ENCODE peak calls at places on chromosomes 2 and 18, in eight cellular contexts. W, E, D, U, X, K, Y and L are unnamed samples.

GRCh38 chr2:84077504-84077903 is 381.6 kb downstream of the SUCLG1 start:
- DNase-seq in W (peak; percentile 2), E (peak; percentile 16), D (peak; percentile 1), U (no peak), X (peak; percentile 1), K (no peak), Y (no peak), L (no peak)

GRCh38 chr2:220664272-220665107 is 907.6 kb downstream of the EPHA4 start:
- DNase-seq in W (peak; percentile 81), E (no peak), D (peak; percentile 60), U (peak; percentile 14), X (peak; percentile 49), K (no peak), Y (no peak), L (no peak)

GRCh38 chr2:890214-890613 is 60.4 kb upstream of the SNTG2 start:
- DNase-seq in W (no peak), E (no peak), D (no peak), U (no peak), X (no peak), K (no peak), Y (no peak), L (no peak)

GRCh38 chr18:79874553-79875530 is 76.6 kb downstream of the SLC66A2 start:
- DNase-seq in W (no peak), E (no peak), D (no peak), U (no peak), X (no peak), K (no peak), Y (no peak), L (no peak)

GRCh38 chr18:9690418-9691178 is 17.5 kb upstream of the RAB31 start:
- DNase-seq in W (no peak), E (no peak), D (no peak), U (peak; percentile 86), X (no peak), K (no peak), Y (no peak), L (no peak)

GRCh38 chr2:98796775-98797544 is 66.0 kb upstream of the MGAT4A start:
- DNase-seq in W (peak; percentile 30), E (no peak), D (no peak), U (no peak), X (peak; percentile 31), K (no peak), Y (peak; percentile 32), L (no peak)

GRCh38 chr2:121293450-121294325 is 8.7 kb upstream of the TFCP2L1 start:
- DNase-seq in W (no peak), E (no peak), D (no peak), U (no peak), X (no peak), K (no peak), Y (no peak), L (no peak)

GRCh38 chr2:176092270-176093144 is at the start of gene HOXD13:
- DNase-seq in W (no peak), E (no peak), D (no peak), U (no peak), X (no peak), K (no peak), Y (no peak), L (no peak)

GRCh38 chr18:10060469-10060782 is 146.6 kb downstream of the VAPA start:
- DNase-seq in W (no peak), E (no peak), D (no peak), U (no peak), X (no peak), K (no peak), Y (no peak), L (no peak)

GRCh38 chr2:127091886-127092285 is 15.1 kb downstream of the BIN1 start:
- DNase-seq in W (no peak), E (no peak), D (no peak), U (no peak), X (no peak), K (no peak), Y (no peak), L (no peak)

DNA sequence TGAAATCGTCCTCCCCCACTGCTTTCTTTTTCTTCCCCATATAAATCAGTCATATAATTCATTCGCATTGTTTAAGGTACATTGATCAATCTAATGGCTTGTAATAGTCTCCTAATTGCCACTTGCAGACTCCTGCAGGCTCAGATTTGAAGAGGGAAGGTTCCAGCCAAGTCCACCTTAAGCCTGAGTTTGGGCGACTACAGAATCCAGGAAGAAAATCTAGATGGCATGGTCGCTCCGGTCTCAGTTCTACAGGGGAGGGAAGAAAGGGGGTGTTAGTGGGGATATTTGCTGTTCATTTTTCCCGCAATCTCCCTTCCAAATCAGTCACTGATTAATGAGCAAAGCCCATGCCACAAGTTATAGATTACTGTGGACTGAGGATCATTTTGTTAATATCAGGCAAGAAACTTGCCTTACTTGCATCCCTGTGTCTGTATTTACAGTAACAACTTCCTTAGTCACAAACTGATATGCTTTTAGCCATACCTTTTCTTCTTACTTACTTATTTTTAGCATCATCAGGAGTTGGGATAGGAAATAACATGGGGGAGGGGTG is 5.5 kb upstream of the SP9 start:
- DNase-seq in W (no peak), E (no peak), D (no peak), U (no peak), X (no peak), K (no peak), Y (no peak), L (no peak)
- H3K4me3 ChIP-seq in W (no peak overlapping the region), E (no peak overlapping the region), D (no peak overlapping the region), U (no peak overlapping the region), X (no peak overlapping the region), K (no peak overlapping the region), Y (no peak overlapping the region), L (no peak overlapping the region)

DNA sequence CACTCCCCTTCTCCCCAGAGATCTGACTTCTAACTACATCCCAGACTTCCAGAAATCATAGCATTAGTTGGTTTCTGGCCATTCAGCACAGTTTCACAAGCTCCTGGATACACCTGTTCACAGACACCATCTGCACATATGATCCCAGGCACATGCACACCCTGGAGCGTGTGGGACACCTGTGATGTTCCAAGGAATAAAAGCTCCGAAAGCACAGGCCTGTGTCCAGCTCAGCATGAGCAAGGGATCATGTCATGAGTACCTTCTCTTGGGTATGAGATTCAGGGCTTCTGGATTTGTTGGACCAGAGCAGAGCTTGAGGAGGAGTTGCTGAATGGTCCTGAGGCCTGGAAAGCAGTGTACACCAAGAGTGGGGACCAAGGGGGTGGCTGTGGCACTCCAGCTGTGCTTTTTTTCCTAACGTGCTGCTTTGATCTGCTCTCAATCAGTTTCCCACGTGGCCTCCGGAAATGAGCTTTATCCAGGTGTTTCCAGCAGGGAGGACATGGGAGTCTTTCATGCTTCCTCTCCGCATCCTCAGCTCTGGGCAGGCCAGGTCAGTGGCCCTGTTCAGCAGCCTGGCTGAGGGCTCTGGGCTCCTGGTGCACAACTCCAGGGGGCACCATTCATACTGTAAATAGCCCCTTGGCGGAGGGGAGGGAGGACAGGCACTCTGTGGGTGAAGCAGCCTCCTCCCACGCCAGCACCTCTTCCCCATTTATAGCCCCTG is 1.8 kb downstream of the DYSF start:
- DNase-seq in W (no peak), E (no peak), D (no peak), U (no peak), X (no peak), K (no peak), Y (no peak), L (no peak)
- TF ChIP-seq CTCF in W (no peak), E (no peak), D (no peak), U (no peak), X (no peak), K (no peak), Y (no peak), L (no peak)

GRCh38 chr2:172233947-172234715 is 131.4 kb upstream of the DLX2 start:
- DNase-seq in W (no peak), E (no peak), D (no peak), U (no peak), X (no peak), K (no peak), Y (no peak), L (no peak)
- H3K4me3 ChIP-seq in W (peak overlapping the region; percentile 35), E (no peak overlapping the region), D (no peak overlapping the region), U (no peak overlapping the region), X (peak overlapping the region; percentile 46), K (peak overlapping the region; percentile 70), Y (peak overlapping the region; percentile 53), L (no peak overlapping the region)

GRCh38 chr2:177235855-177236437 is 23.4 kb downstream of the HNRNPA3 start:
- DNase-seq in W (no peak), E (no peak), D (no peak), U (no peak), X (no peak), K (no peak), Y (no peak), L (no peak)
- TF ChIP-seq CTCF in W (no peak), E (no peak), D (no peak), U (no peak), X (no peak), K (no peak), Y (no peak), L (no peak)

GRCh38 chr2:207532676-207533075 is 2.9 kb downstream of the CREB1 start:
- DNase-seq in W (no peak), E (no peak), D (no peak), U (no peak), X (no peak), K (no peak), Y (no peak), L (no peak)
- H3K4me3 ChIP-seq in W (no peak overlapping the region), E (no peak overlapping the region), D (no peak overlapping the region), U (no peak overlapping the region), X (no peak overlapping the region), K (no peak overlapping the region), Y (no peak overlapping the region), L (no peak overlapping the region)

GRCh38 chr2:149329470-149330126 is 789 bp upstream of the LYPD6 start:
- DNase-seq in W (peak; percentile 48), E (peak; percentile 53), D (peak; percentile 26), U (peak; percentile 64), X (peak; percentile 21), K (no peak), Y (no peak), L (no peak)

GRCh38 chr2:149330127-149331022 is at the start of gene LYPD6:
- DNase-seq in W (peak; percentile 78), E (peak; percentile 38), D (peak; percentile 70), U (peak; percentile 79), X (peak; percentile 59), K (no peak), Y (peak; percentile 36), L (no peak)

GRCh38 chr2:149331023-149331400 is 625 bp downstream of the LYPD6 start:
- DNase-seq in W (no peak), E (no peak), D (no peak), U (no peak), X (no peak), K (no peak), Y (no peak), L (no peak)

GRCh38 chr2:149332364-149332763 is 2.0 kb downstream of the LYPD6 start:
- DNase-seq in W (no peak), E (no peak), D (no peak), U (no peak), X (no peak), K (no peak), Y (no peak), L (no peak)

DNA sequence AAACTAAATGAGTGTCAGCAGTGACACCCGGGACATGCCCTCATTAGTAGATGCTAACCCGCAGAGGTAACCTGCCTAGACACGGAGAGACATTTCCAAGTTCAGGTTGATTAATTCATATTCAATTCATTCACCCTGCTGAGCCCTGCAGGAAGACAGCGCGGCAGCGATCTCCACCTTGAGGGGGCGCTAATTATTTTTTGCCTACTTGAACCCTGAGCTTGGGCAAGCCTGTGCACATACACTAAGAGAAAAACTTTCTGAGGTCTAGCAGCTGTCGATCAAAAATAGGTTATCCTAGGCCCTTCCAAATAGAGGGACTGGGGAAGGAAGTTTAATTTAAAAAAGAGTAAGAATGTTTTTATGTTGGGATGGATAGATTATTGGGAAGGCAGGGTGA is 1.3 kb upstream of the LYPD6 start:
- DNase-seq in W (no peak), E (peak; percentile 16), D (no peak), U (no peak), X (no peak), K (no peak), Y (no peak), L (no peak)
- TF ChIP-seq CTCF in W (peak; percentile 33), E (peak; percentile 25), D (no peak), U (peak; percentile 40), X (peak; percentile 8), K (no peak), Y (no peak), L (peak; percentile 31)